ENCODE peak calls at places on chromosomes 1 and 21, in six cellular contexts. X, C, H, F, R and N are unnamed samples.

GRCh38 chr1:202452508-202452907 is 104.0 kb downstream of the PPP1R12B start:
- DNase-seq in F (no peak), R (no peak), H (no peak), X (no peak), C (no peak), N (no peak)

GRCh38 chr1:241600496-241600901 is 39.7 kb downstream of the CHML start:
- DNase-seq in X (peak), H (no peak), R (no peak), F (no peak), C (no peak), N (no peak)

GRCh38 chr1:150149490-150150453 is at the start of gene PLEKHO1:
- DNase-seq in F (peak), C (peak), R (peak), X (peak), H (peak), N (peak)

GRCh38 chr1:35288761-35289160 is 20.3 kb downstream of the ZMYM4 start:
- DNase-seq in H (no peak), X (no peak), C (no peak), R (peak), F (no peak), N (no peak)

GRCh38 chr1:204041232-204041767 is 31.6 kb upstream of the SOX13 start:
- DNase-seq in H (no peak), R (no peak), X (no peak), C (peak), F (peak), N (no peak)

GRCh38 chr1:113042336-113043143 is 30.5 kb upstream of the LRIG2 start:
- DNase-seq in F (peak), C (peak), H (peak), R (peak), X (peak), N (peak)

GRCh38 chr21:40404319-40404906 is 442.5 kb downstream of the DSCAM start:
- DNase-seq in X (no peak), H (no peak), R (no peak), C (no peak), F (no peak), N (no peak)

GRCh38 chr1:15029786-15030185 is 123.8 kb upstream of the TMEM51 start:
- DNase-seq in C (no peak), X (no peak), R (no peak), F (no peak), H (no peak), N (no peak)

GRCh38 chr1:38488162-38488898 is 371.2 kb downstream of the RRAGC start:
- DNase-seq in F (no peak), R (no peak), C (no peak), X (no peak), H (no peak), N (no peak)

GRCh38 chr1:183470961-183471747 is 1.1 kb upstream of the SMG7 start:
- DNase-seq in R (peak), X (peak), C (peak), H (peak), F (peak), N (peak)

GRCh38 chr21:34037446-34037845 is 35.9 kb upstream of the MRPS6 start:
- DNase-seq in R (peak), X (no peak), H (no peak), C (no peak), F (no peak), N (no peak)

GRCh38 chr1:4801192-4801924 is 146.9 kb downstream of the AJAP1 start:
- DNase-seq in R (no peak), H (no peak), X (no peak), C (peak), F (peak), N (no peak)

GRCh38 chr1:202561240-202561639 is 149.0 kb downstream of the SYT2 start:
- DNase-seq in F (no peak), X (no peak), R (no peak), C (no peak), H (no peak), N (no peak)

GRCh38 chr1:223219846-223220610 is 77.0 kb upstream of the TLR5 start:
- DNase-seq in X (no peak), F (peak), R (no peak), C (no peak), H (no peak), N (no peak)

GRCh38 chr1:13828454-13829151 is 128.6 kb downstream of the PRDM2 start:
- DNase-seq in H (peak), C (no peak), X (peak), R (no peak), F (no peak), N (no peak)

GRCh38 chr1:17531343-17531681 is 8.2 kb upstream of the ARHGEF10L start:
- DNase-seq in R (no peak), C (no peak), X (no peak), H (no peak), F (no peak), N (no peak)

GRCh38 chr1:223886516-223886921 is 40.8 kb upstream of the TP53BP2 start:
- DNase-seq in R (no peak), H (no peak), F (no peak), X (no peak), C (no peak), N (no peak)

GRCh38 chr21:20856926-20857325 is 141.3 kb upstream of the NCAM2 start:
- DNase-seq in R (no peak), C (no peak), H (no peak), F (no peak), X (no peak), N (no peak)

GRCh38 chr1:108627256-108627655 is 33.6 kb downstream of the HENMT1 start:
- DNase-seq in C (no peak), H (no peak), F (no peak), R (no peak), X (no peak), N (no peak)

GRCh38 chr1:172220376-172220775 is 200.1 kb upstream of the C1orf105 start:
- DNase-seq in X (no peak), F (no peak), H (no peak), R (no peak), C (no peak), N (no peak)

GRCh38 chr1:87706198-87706597 is 377.5 kb downstream of the LMO4 start:
- DNase-seq in C (no peak), H (no peak), X (no peak), F (no peak), R (peak), N (no peak)

GRCh38 chr1:84834419-84835064 is 58.5 kb downstream of the LPAR3 start:
- DNase-seq in C (no peak), H (no peak), F (no peak), R (peak), X (no peak), N (no peak)

GRCh38 chr1:86502721-86503430 is 34.1 kb downstream of the CLCA1 start:
- DNase-seq in H (peak), C (peak), F (peak), X (peak), R (peak), N (no peak)

GRCh38 chr1:145823565-145824498 is at the start of the genes POLR3C and RNF115:
- DNase-seq in R (peak), H (peak), C (peak), X (peak), F (peak), N (peak)

GRCh38 chr1:1577367-1578011 is 2.8 kb upstream of the SSU72 start:
- DNase-seq in F (no peak), H (no peak), C (no peak), R (no peak), X (no peak), N (no peak)

GRCh38 chr21:35400233-35400939 is 351.3 kb upstream of the RUNX1 start:
- DNase-seq in C (no peak), R (peak), X (peak), H (no peak), F (no peak), N (no peak)

GRCh38 chr1:42966688-42967609 is 8.3 kb upstream of the SLC2A1 start:
- DNase-seq in R (peak), C (no peak), H (peak), X (no peak), F (no peak), N (peak)

GRCh38 chr1:42971848-42972291 is 13.2 kb upstream of the SLC2A1 start:
- DNase-seq in X (no peak), R (peak), F (no peak), C (no peak), H (no peak), N (no peak)

GRCh38 chr1:42970143-42970542 is 11.5 kb upstream of the SLC2A1 start:
- DNase-seq in X (no peak), H (no peak), R (no peak), F (no peak), C (no peak), N (no peak)

GRCh38 chr1:42965339-42965738 is 6.7 kb upstream of the SLC2A1 start:
- DNase-seq in F (no peak), X (no peak), R (no peak), C (no peak), H (no peak), N (no peak)

GRCh38 chr1:42968654-42969053 is 10.0 kb upstream of the SLC2A1 start:
- DNase-seq in F (no peak), C (no peak), H (no peak), R (no peak), X (no peak), N (no peak)
- TF ChIP-seq CTCF in F (no peak), C (no peak), H (no peak), R (no peak), X (no peak), N (no peak)

GRCh38 chr1:230110971-230111370 is 43.9 kb downstream of the GALNT2 start:
- DNase-seq in F (no peak), C (no peak), X (no peak), R (no peak), H (no peak), N (no peak)

GRCh38 chr1:230109066-230109465 is 42.0 kb downstream of the GALNT2 start:
- DNase-seq in C (no peak), R (no peak), F (no peak), X (peak), H (no peak), N (no peak)

GRCh38 chr1:230107941-230108340 is 40.9 kb downstream of the GALNT2 start:
- DNase-seq in F (no peak), X (no peak), C (no peak), H (no peak), R (no peak), N (no peak)

GRCh38 chr1:230108580-230108979 is 41.5 kb downstream of the GALNT2 start:
- DNase-seq in H (no peak), R (no peak), C (no peak), F (no peak), X (no peak), N (no peak)

GRCh38 chr1:230109871-230110667 is 43.0 kb downstream of the GALNT2 start:
- DNase-seq in H (no peak), X (peak), R (no peak), C (no peak), F (no peak), N (no peak)
- TF ChIP-seq CTCF in H (no peak), X (no peak), R (no peak), C (no peak), F (no peak), N (no peak)

DNA sequence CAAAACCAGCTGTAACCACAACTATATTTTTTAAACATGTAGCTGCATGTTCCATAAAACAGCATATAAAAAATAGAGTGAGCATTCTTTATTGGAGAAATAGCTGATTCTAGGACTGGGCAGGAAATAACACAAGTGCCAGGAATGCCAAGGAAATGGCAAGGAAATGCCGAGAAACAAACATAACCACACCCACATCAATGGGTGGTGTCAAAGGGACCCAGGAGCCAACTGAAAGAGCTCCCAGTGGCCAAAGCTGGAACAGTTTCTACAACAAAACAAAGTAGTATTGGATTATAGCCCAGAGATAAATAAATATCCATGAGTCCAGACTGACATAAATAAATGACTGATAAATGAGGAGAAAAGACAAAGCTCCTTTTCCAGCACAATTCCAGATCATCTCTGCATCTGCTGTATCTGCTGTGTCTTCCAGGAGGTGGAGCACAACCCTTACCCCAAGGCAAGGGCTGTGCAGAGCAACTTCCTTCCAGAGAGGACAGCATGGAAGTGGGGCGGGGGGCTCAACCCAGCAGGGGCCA is 28.1 kb downstream of the ADARB1 start:
- DNase-seq in F (no peak), X (no peak), R (peak), H (no peak), C (no peak), N (no peak)
- TF ChIP-seq CTCF in F (peak), X (peak), R (peak), H (no peak), C (peak), N (no peak)

GRCh38 chr21:17513214-17514123 is 626 bp downstream of the CXADR start:
- DNase-seq in R (peak), C (peak), F (peak), X (peak), H (peak), N (no peak)
- TF ChIP-seq CTCF in R (peak), C (no peak), F (no peak), X (no peak), H (no peak), N (no peak)

GRCh38 chr1:178291166-178291565 is 197.3 kb downstream of the RASAL2 start:
- DNase-seq in H (no peak), F (no peak), R (no peak), X (no peak), C (no peak), N (no peak)

GRCh38 chr1:178300350-178300699 is 196.4 kb downstream of the CLEC20A start:
- DNase-seq in H (no peak), X (no peak), C (no peak), R (no peak), F (no peak), N (no peak)

DNA sequence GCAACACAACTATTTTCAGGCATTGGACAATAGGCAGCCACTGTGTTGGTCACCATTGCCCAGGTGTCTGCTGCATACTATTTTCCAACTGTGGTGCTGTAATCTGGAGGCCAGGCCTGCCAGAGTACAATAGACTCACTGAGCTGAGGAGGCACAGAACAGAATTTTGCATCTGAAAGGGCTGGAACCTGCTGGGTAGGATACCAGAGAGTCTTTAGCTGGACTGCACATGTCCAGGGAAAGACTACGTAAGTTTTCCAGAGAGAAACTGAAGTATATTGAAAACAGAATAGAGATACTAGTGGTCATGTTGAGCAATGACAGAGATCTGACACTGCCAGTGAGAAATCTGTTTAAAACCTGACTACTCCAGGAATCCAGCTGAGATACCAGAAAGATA is 200.8 kb downstream of the RASAL2 start:
- DNase-seq in C (no peak), X (no peak), H (no peak), F (no peak), R (no peak), N (no peak)
- TF ChIP-seq CTCF in C (no peak), X (no peak), H (no peak), F (no peak), R (no peak), N (no peak)

DNA sequence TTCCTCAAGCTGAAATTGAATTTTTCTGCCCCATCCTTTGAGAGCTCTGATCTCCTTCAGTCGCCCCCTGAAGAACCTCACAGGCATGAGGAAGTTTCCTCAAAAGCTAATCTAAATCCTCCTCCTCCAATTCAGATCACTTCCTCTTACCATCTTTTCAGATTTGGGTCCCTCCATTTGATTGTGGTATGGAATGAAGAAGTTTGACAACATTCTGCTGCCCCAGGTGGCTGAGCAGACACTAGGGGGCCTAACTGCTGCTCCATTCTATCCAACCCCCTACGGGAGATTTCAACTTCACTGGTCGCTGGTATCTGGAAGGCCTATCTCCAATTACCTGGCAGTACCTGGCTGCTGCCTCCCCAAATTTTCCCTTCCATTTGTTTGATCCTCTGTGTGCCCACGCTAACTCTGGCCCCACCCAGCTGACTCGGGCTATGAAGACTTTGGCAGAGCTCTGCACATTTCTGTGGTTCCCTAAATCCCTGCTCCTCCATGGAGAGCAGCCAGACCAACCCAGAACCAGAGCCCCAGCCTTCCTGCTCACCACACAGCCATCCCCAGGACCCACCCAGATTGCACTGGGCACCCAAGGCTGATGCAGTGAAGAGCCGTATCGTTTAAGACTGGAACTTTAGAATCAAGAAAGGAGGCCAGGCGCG is 7.8 kb downstream of the IRF6 start:
- DNase-seq in R (no peak), X (no peak), F (no peak), C (no peak), H (no peak), N (no peak)
- TF ChIP-seq CTCF in R (peak), X (peak), F (no peak), C (no peak), H (no peak), N (no peak)

DNA sequence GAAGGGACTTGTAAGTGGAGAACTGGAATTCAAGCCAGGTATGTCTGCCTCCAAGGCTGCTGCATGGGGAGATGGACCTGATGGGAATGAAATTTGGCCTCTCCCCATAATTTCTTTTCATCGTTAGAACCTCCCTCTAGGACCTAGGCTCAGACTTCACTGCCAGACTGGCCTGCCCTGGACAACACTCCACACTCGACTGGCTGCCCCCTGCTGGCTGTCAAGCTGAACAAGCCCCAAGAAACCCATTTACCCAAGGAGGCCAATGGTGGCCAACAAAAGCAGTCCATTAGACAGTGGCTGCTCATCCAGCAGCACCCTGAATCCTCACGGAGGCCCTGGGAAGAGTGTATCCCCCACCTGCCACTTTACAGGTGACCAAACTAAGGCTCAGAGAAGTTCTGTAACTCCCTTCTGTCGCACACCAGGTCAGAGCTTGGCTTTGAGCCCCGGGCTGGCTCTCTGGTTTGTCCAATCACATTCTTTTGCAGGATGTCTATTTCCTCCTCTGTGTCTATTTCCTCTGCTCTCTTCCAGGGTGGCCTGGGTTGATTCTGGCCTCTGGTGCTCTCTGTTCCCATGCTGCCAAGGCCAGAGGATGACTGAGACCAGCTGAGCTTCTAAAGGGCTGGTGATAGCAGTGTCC is 3.8 kb downstream of the RNF186 start:
- DNase-seq in X (peak), R (peak), F (no peak), H (peak), C (no peak), N (no peak)
- TF ChIP-seq CTCF in X (peak), R (peak), F (peak), H (peak), C (no peak), N (no peak)

DNA sequence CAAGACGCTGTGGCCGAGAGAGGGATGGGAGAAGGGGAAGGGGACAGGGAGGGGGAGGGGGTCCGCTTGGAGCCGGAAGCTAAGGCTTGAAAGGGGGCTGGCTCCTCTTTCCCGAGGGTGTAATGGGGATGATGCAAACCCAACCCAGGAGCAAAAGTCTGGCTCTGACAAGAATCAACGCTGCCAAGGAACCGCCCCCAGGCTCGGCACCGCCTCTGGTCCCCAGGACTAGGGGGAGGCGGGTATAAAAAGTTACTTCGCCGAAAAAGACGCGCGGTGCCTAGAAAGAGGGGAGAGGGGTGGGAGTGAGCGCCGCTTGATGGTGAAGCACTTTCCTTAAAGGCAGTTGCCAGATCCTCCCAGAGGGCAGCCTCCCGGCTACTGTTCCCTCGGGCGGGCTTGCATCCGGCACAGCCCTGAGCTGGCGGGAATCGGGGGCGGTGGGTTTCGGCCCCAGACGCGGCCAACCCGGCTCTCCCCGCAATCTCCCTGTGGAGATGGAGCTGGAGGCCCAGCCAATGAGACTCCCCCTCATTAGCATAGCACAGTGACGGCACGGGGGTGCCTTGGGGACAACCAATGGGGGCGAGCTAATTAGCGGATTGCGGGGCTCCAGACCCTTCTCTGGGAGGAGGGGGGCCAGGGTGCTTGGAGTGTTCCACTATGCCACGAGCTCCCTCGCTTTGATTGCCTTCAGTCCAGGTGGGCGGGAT is at the start of gene KCNT2:
- DNase-seq in X (no peak), F (peak), R (peak), H (peak), C (peak), N (no peak)
- TF ChIP-seq CTCF in X (no peak), F (no peak), R (peak), H (no peak), C (no peak), N (no peak)

GRCh38 chr1:158121604-158122254 is 59.0 kb upstream of the CD1D start:
- DNase-seq in X (peak), R (peak), H (peak), F (no peak), C (no peak), N (no peak)
- TF ChIP-seq CTCF in X (peak), R (peak), H (peak), F (peak), C (peak), N (no peak)